ENCODE peak calls at places on chromosomes 12 and 14, in six cellular contexts. H is BE2C, R is neural progenitor cell, P is astrocyte, E is tibial nerve, O is psoas muscle. T is an unnamed sample.

GRCh38 chr12:47811581-47812484 is 7.9 kb downstream of the HDAC7 start:
- DNase-seq in P (peak; percentile 90), E (peak; percentile 76), O (peak; percentile 83), H (no peak), R (no peak), T (no peak)

GRCh38 chr12:3088251-3088650 is 11.1 kb downstream of the TSPAN9 start:
- DNase-seq in R (no peak), P (no peak), E (no peak), O (no peak), H (no peak), T (no peak)

GRCh38 chr12:44294649-44295048 is 458.8 kb downstream of the TMEM117 start:
- DNase-seq in R (no peak), P (no peak), H (no peak), O (no peak), E (no peak), T (no peak)

GRCh38 chr14:64721391-64721791 is 17.2 kb downstream of the PLEKHG3 start:
- DNase-seq in O (peak; percentile 75), P (peak; percentile 87), R (no peak), E (peak; percentile 54), H (no peak), T (no peak)

GRCh38 chr12:131415781-131416180 is 295.1 kb upstream of the SFSWAP start:
- DNase-seq in R (peak; percentile 16), O (no peak), E (no peak), H (peak; percentile 71), P (no peak), T (no peak)

GRCh38 chr14:99415496-99416281 is 65.0 kb downstream of the SETD3 start:
- DNase-seq in O (no peak), H (peak; percentile 65), E (peak; percentile 65), R (peak; percentile 89), P (peak; percentile 57), T (peak; percentile 68)

GRCh38 chr12:47777741-47778558 is 4.9 kb downstream of the SLC48A1 start:
- DNase-seq in R (no peak), H (peak; percentile 43), P (no peak), E (no peak), O (peak; percentile 67), T (no peak)

GRCh38 chr14:94884616-94885230 is 114.8 kb upstream of the GSC start:
- DNase-seq in R (no peak), H (no peak), E (no peak), P (no peak), O (no peak), T (no peak)

GRCh38 chr14:103541944-103542544 is 13.0 kb downstream of the TRMT61A start:
- DNase-seq in E (no peak), R (peak; percentile 65), H (peak; percentile 21), P (no peak), O (peak; percentile 57), T (no peak)

GRCh38 chr14:87745507-87746118 is 247.4 kb downstream of the GALC start:
- DNase-seq in R (peak; percentile 62), E (no peak), H (peak; percentile 35), O (no peak), P (peak; percentile 18), T (no peak)

GRCh38 chr12:113698505-113698858 is 226.8 kb upstream of the LHX5 start:
- DNase-seq in H (no peak), R (no peak), O (no peak), E (no peak), P (no peak), T (no peak)

GRCh38 chr12:80178846-80179245 is 79.5 kb downstream of the OTOGL start:
- DNase-seq in R (no peak), H (no peak), P (no peak), O (no peak), E (no peak), T (no peak)

GRCh38 chr12:90729741-90730140 is 225.2 kb downstream of the CCER1 start:
- DNase-seq in O (no peak), P (peak; percentile 32), E (no peak), H (no peak), R (no peak), T (no peak)

GRCh38 chr12:51827925-51828818 is 20.3 kb downstream of the FIGNL2 start:
- DNase-seq in R (no peak), O (no peak), E (no peak), P (peak; percentile 81), H (no peak), T (peak; percentile 50)

GRCh38 chr12:15278816-15279658 is 43.3 kb upstream of the PTPRO start:
- DNase-seq in R (no peak), E (peak; percentile 35), H (peak; percentile 95), P (peak; percentile 90), O (peak; percentile 92), T (peak; percentile 85)

GRCh38 chr12:47534695-47535094 is 171.1 kb downstream of the RPAP3 start:
- DNase-seq in E (no peak), P (peak; percentile 15), O (no peak), R (no peak), H (no peak), T (no peak)

GRCh38 chr12:1974812-1975211 is 29.4 kb downstream of the DCP1B start:
- DNase-seq in H (no peak), R (no peak), O (no peak), P (no peak), E (no peak), T (no peak)

GRCh38 chr14:95432152-95433093 is 84.0 kb downstream of the SYNE3 start:
- DNase-seq in R (peak; percentile 73), P (no peak), H (peak; percentile 76), E (peak; percentile 43), O (peak; percentile 73), T (no peak)

GRCh38 chr14:53109028-53109687 is 44.0 kb downstream of the DDHD1 start:
- DNase-seq in R (no peak), O (no peak), P (no peak), H (no peak), E (no peak), T (no peak)

GRCh38 chr12:44000309-44000952 is 164.6 kb downstream of the TMEM117 start:
- DNase-seq in H (peak; percentile 42), O (no peak), P (peak; percentile 8), E (no peak), R (peak; percentile 84), T (no peak)

GRCh38 chr12:131121705-131122405 is 168.1 kb downstream of the ADGRD1 start:
- DNase-seq in H (no peak), P (no peak), R (no peak), E (no peak), O (no peak), T (no peak)

GRCh38 chr14:73339206-73339605 is 101.9 kb downstream of the PAPLN start:
- DNase-seq in H (no peak), P (no peak), O (no peak), R (no peak), E (no peak), T (no peak)
- H3K4me1 ChIP-seq in H (peaks cover 19% of the 10 kb centered on the region), P (no peaks in the 10 kb centered on the region), O (no peaks in the 10 kb centered on the region), R (peaks cover 4% of the 10 kb centered on the region), E (no peaks in the 10 kb centered on the region), T (no peaks in the 10 kb centered on the region)

GRCh38 chr14:55129086-55129427 is at the start of gene LGALS3:
- DNase-seq in E (peak; percentile 61), H (peak; percentile 47), O (peak; percentile 83), R (peak; percentile 83), P (no peak), T (peak; percentile 74)
- H3K4me1 ChIP-seq in E (no peaks in the 10 kb centered on the region), H (no peaks in the 10 kb centered on the region), O (no peaks in the 10 kb centered on the region), R (peaks cover 13% of the 10 kb centered on the region), P (peaks cover 12% of the 10 kb centered on the region), T (peaks cover 11% of the 10 kb centered on the region)

DNA sequence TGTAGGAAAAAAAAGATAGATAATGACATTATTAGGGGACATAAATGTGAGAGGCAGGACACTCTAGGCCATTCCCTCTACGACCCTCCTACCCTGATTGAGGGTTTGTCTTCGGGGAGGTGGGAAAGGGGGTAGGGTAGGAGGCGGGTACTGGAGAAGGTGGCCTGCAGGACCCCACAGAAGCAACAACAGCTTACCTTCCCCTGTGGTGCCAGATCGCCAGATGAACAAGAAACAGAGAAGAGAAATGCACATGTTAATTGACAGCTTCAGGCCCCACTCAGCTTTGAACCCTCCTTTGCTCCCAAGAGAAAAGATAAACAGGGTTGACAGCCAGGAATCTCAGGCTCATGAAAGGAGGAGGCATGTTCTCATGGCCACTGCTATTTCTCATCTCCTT is 4.8 kb downstream of the PHB2 start:
- DNase-seq in P (no peak), R (no peak), O (no peak), H (no peak), E (no peak), T (no peak)
- H3K4me1 ChIP-seq in P (peaks cover 25% of the 10 kb centered on the region), R (peaks cover 27% of the 10 kb centered on the region), O (peaks cover 29% of the 10 kb centered on the region), H (peaks cover 35% of the 10 kb centered on the region), E (no peaks in the 10 kb centered on the region), T (peaks cover 7% of the 10 kb centered on the region)

GRCh38 chr14:33786091-33786825 is 164.6 kb downstream of the EGLN3 start:
- DNase-seq in R (peak; percentile 38), P (peak; percentile 11), H (no peak), O (no peak), E (no peak), T (no peak)

GRCh38 chr14:33790996-33791395 is 159.9 kb downstream of the EGLN3 start:
- DNase-seq in P (peak; percentile 9), E (no peak), R (no peak), H (no peak), O (no peak), T (no peak)

GRCh38 chr14:33791971-33792370 is 158.9 kb downstream of the EGLN3 start:
- DNase-seq in O (no peak), E (no peak), H (no peak), P (no peak), R (peak; percentile 44), T (no peak)

GRCh38 chr14:33792387-33793368 is 158.2 kb downstream of the EGLN3 start:
- DNase-seq in P (peak; percentile 72), O (peak; percentile 86), E (peak; percentile 89), R (peak; percentile 88), H (peak; percentile 81), T (peak; percentile 75)

DNA sequence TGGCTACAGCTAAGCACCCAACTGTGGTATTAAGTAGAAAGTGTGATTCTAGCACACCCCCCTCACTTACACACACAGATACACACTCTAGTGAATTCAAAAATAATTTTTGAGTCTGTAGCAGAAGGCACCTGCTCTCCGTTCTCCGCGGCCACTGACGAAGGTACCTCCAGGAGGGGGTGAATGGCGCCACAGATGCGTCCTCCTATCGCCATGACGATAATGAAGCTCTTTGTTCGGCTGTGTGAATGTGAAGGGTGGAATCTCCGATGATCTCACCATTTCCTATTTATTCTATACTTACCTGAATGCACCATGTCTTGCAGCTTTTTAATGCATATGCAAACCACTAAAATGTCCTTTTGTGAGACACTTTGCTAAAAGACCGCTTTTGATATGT is 162.8 kb downstream of the EGLN3 start:
- DNase-seq in E (no peak), O (no peak), P (no peak), R (peak; percentile 49), H (no peak), T (no peak)
- H3K4me1 ChIP-seq in E (no peaks in the 10 kb centered on the region), O (peaks cover 4% of the 10 kb centered on the region), P (peaks cover 7% of the 10 kb centered on the region), R (peaks cover 51% of the 10 kb centered on the region), H (peaks cover 8% of the 10 kb centered on the region), T (no peaks in the 10 kb centered on the region)